ENCODE peak calls at places on chromosomes 2 and 18, in eight cellular contexts. One of them, this sample, is unnamed.
A peak's percentile ranks its signal among the peaks of the same experiment; 100 is the strongest.

GRCh38 chr2:238790877-238791276 is 57.0 kb upstream of the TWIST2 start:
- DNase-seq in effector CD4-positive, alpha-beta T cell: no peak
- DNase-seq in GM18507: no peak
- DNase-seq in Kasumi-1: no peak
- DNase-seq in astrocyte of the spinal cord: no peak
- DNase-seq in NCI-H1092 treated with DMSO at 0.1 percent for 48 hours: no peak
- DNase-seq in germinal center: no peak
- DNase-seq in OCI-LY7: no peak
- DNase-seq in this sample: no peak

GRCh38 chr2:216632952-216633615 is at the start of gene IGFBP2:
- DNase-seq in NCI-H1092 treated with DMSO at 0.1 percent for 48 hours: peak; percentile 71
- DNase-seq in Kasumi-1: peak; percentile 18
- DNase-seq in germinal center: peak; percentile 32
- DNase-seq in OCI-LY7: no peak
- DNase-seq in astrocyte of the spinal cord: peak; percentile 60
- DNase-seq in GM18507: no peak
- DNase-seq in effector CD4-positive, alpha-beta T cell: no peak
- DNase-seq in this sample: peak; percentile 70

GRCh38 chr2:83972123-83972522 is 487.0 kb downstream of the SUCLG1 start:
- DNase-seq in effector CD4-positive, alpha-beta T cell: no peak
- DNase-seq in germinal center: no peak
- DNase-seq in NCI-H1092 treated with DMSO at 0.1 percent for 48 hours: no peak
- DNase-seq in astrocyte of the spinal cord: no peak
- DNase-seq in GM18507: no peak
- DNase-seq in OCI-LY7: no peak
- DNase-seq in Kasumi-1: no peak
- DNase-seq in this sample: no peak

GRCh38 chr2:6832556-6832955 is 33.2 kb downstream of the CMPK2 start:
- DNase-seq in germinal center: no peak
- DNase-seq in OCI-LY7: no peak
- DNase-seq in NCI-H1092 treated with DMSO at 0.1 percent for 48 hours: no peak
- DNase-seq in Kasumi-1: peak; percentile 9
- DNase-seq in astrocyte of the spinal cord: no peak
- DNase-seq in GM18507: no peak
- DNase-seq in effector CD4-positive, alpha-beta T cell: no peak
- DNase-seq in this sample: no peak

GRCh38 chr18:74945774-74946545 is 263.0 kb downstream of the PTGR3 start:
- DNase-seq in OCI-LY7: no peak
- DNase-seq in germinal center: no peak
- DNase-seq in effector CD4-positive, alpha-beta T cell: no peak
- DNase-seq in GM18507: no peak
- DNase-seq in astrocyte of the spinal cord: no peak
- DNase-seq in Kasumi-1: no peak
- DNase-seq in NCI-H1092 treated with DMSO at 0.1 percent for 48 hours: no peak
- DNase-seq in this sample: no peak

GRCh38 chr2:15941483-15941853 is 1.1 kb downstream of the MYCN start:
- DNase-seq in OCI-LY7: no peak
- DNase-seq in germinal center: no peak
- DNase-seq in GM18507: no peak
- DNase-seq in astrocyte of the spinal cord: no peak
- DNase-seq in effector CD4-positive, alpha-beta T cell: no peak
- DNase-seq in NCI-H1092 treated with DMSO at 0.1 percent for 48 hours: no peak
- DNase-seq in Kasumi-1: peak; percentile 14
- DNase-seq in this sample: no peak

GRCh38 chr2:182672471-182673165 is 43.4 kb upstream of the DNAJC10 start:
- DNase-seq in Kasumi-1: no peak
- DNase-seq in astrocyte of the spinal cord: peak; percentile 74
- DNase-seq in germinal center: no peak
- DNase-seq in OCI-LY7: no peak
- DNase-seq in GM18507: no peak
- DNase-seq in NCI-H1092 treated with DMSO at 0.1 percent for 48 hours: no peak
- DNase-seq in effector CD4-positive, alpha-beta T cell: no peak
- DNase-seq in this sample: no peak

GRCh38 chr2:52456759-52457377 is 1310.7 kb upstream of the CHAC2 start:
- DNase-seq in astrocyte of the spinal cord: no peak
- DNase-seq in OCI-LY7: no peak
- DNase-seq in Kasumi-1: no peak
- DNase-seq in effector CD4-positive, alpha-beta T cell: no peak
- DNase-seq in germinal center: no peak
- DNase-seq in NCI-H1092 treated with DMSO at 0.1 percent for 48 hours: no peak
- DNase-seq in GM18507: no peak
- DNase-seq in this sample: no peak

GRCh38 chr2:181886192-181886591 is 5.3 kb upstream of the ITPRID2 start:
- DNase-seq in GM18507: no peak
- DNase-seq in NCI-H1092 treated with DMSO at 0.1 percent for 48 hours: no peak
- DNase-seq in OCI-LY7: no peak
- DNase-seq in germinal center: no peak
- DNase-seq in Kasumi-1: no peak
- DNase-seq in effector CD4-positive, alpha-beta T cell: no peak
- DNase-seq in astrocyte of the spinal cord: peak; percentile 59
- DNase-seq in this sample: no peak

GRCh38 chr2:69077224-69077953 is 64.4 kb downstream of the ANTXR1 start:
- DNase-seq in OCI-LY7: no peak
- DNase-seq in astrocyte of the spinal cord: no peak
- DNase-seq in Kasumi-1: no peak
- DNase-seq in NCI-H1092 treated with DMSO at 0.1 percent for 48 hours: peak; percentile 6
- DNase-seq in GM18507: no peak
- DNase-seq in effector CD4-positive, alpha-beta T cell: no peak
- DNase-seq in germinal center: no peak
- DNase-seq in this sample: no peak

GRCh38 chr2:84786601-84787000 is 94.3 kb downstream of the TRABD2A start:
- DNase-seq in NCI-H1092 treated with DMSO at 0.1 percent for 48 hours: no peak
- DNase-seq in Kasumi-1: no peak
- DNase-seq in GM18507: no peak
- DNase-seq in OCI-LY7: no peak
- DNase-seq in astrocyte of the spinal cord: no peak
- DNase-seq in germinal center: no peak
- DNase-seq in effector CD4-positive, alpha-beta T cell: no peak
- DNase-seq in this sample: no peak

GRCh38 chr2:6893876-6894482 is 16.4 kb downstream of the RSAD2 start:
- DNase-seq in effector CD4-positive, alpha-beta T cell: no peak
- DNase-seq in OCI-LY7: no peak
- DNase-seq in NCI-H1092 treated with DMSO at 0.1 percent for 48 hours: no peak
- DNase-seq in astrocyte of the spinal cord: no peak
- DNase-seq in Kasumi-1: no peak
- DNase-seq in GM18507: no peak
- DNase-seq in germinal center: no peak
- DNase-seq in this sample: no peak

GRCh38 chr2:119252186-119253113 is 28.8 kb downstream of the STEAP3 start:
- DNase-seq in GM18507: no peak
- DNase-seq in effector CD4-positive, alpha-beta T cell: no peak
- DNase-seq in Kasumi-1: no peak
- DNase-seq in germinal center: no peak
- DNase-seq in astrocyte of the spinal cord: peak; percentile 99
- DNase-seq in OCI-LY7: no peak
- DNase-seq in NCI-H1092 treated with DMSO at 0.1 percent for 48 hours: no peak
- DNase-seq in this sample: no peak

This sample was measured in GM10248.